ENCODE peak calls at places on chromosomes 1 and 21, in six cellular contexts. Y, O, U, E, P and X are unnamed samples.

GRCh38 chr1:91133240-91133639 is 111.4 kb upstream of the ZNF644 start:
- DNase-seq in Y (no peak), O (no peak), U (no peak), E (no peak), P (no peak), X (no peak)

GRCh38 chr1:155005076-155005971 is 2.7 kb downstream of the ZBTB7B start:
- DNase-seq in Y (peak), O (no peak), U (peak), E (no peak), P (peak), X (no peak)

GRCh38 chr1:232950919-232951579 is 638 bp downstream of the NTPCR start:
- DNase-seq in Y (peak), O (peak), U (no peak), E (no peak), P (no peak), X (peak)

GRCh38 chr1:47262787-47263413 is 30.9 kb upstream of the TAL1 start:
- DNase-seq in Y (peak), O (peak), U (no peak), E (no peak), P (peak), X (peak)

GRCh38 chr1:34199927-34200326 is 23.2 kb downstream of the C1orf94 start:
- DNase-seq in Y (peak), O (no peak), U (no peak), E (no peak), P (no peak), X (no peak)

GRCh38 chr1:118999348-119000071 is 11.4 kb upstream of the TBX15 start:
- DNase-seq in Y (no peak), O (no peak), U (no peak), E (no peak), P (no peak), X (no peak)

GRCh38 chr21:43937898-43938309 is 72.9 kb downstream of the AGPAT3 start:
- DNase-seq in Y (no peak), O (no peak), U (no peak), E (no peak), P (no peak), X (no peak)

GRCh38 chr1:192877283-192877886 is 68.5 kb downstream of the RGS2 start:
- DNase-seq in Y (no peak), O (no peak), U (no peak), E (no peak), P (no peak), X (peak)

GRCh38 chr21:46158666-46159300 is 3.4 kb upstream of the FTCD start:
- DNase-seq in Y (no peak), O (no peak), U (no peak), E (peak), P (peak), X (no peak)

GRCh38 chr1:181174860-181175259 is 86.4 kb downstream of the IER5 start:
- DNase-seq in Y (no peak), O (no peak), U (no peak), E (no peak), P (no peak), X (no peak)

GRCh38 chr1:182460550-182460951 is 10.6 kb downstream of the RGSL1 start:
- DNase-seq in Y (no peak), O (no peak), U (no peak), E (no peak), P (no peak), X (peak)

GRCh38 chr1:52751589-52752306 is 25.5 kb downstream of the ZYG11B start:
- DNase-seq in Y (no peak), O (no peak), U (no peak), E (no peak), P (peak), X (peak)

GRCh38 chr1:182974792-182975191 is 21.8 kb upstream of the SHCBP1L start:
- DNase-seq in Y (peak), O (no peak), U (no peak), E (no peak), P (no peak), X (peak)

GRCh38 chr21:39006653-39007417 is 176.4 kb downstream of the PSMG1 start:
- DNase-seq in Y (no peak), O (no peak), U (peak), E (peak), P (peak), X (no peak)

GRCh38 chr1:218371927-218372672 is 27.0 kb downstream of the TGFB2 start:
- DNase-seq in Y (no peak), O (no peak), U (no peak), E (no peak), P (no peak), X (peak)

DNA sequence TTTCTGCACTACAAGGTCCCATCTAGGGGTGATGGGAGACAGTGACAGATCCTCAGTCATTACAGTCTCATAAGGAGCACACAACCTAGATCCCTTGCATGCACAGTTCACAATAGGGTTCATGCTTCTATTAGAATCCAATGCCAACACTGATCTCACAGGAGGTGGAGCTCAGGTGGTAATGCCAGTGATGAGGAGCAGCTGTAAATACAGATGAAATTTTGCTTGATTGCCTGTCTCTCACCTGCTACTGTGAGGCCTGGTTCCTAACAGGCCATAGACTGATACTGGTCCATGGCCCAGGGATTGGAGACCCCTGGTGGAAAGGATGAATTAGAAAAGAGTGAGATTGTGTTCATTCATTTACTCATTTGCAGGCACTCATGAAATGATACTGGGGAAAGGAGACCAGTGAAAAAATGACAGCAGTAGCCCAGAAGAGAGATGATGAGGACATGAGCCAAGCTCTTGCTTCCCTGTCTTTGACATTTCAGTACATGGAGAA is 251.6 kb upstream of the DUSP10 start:
- DNase-seq in Y (no peak), O (no peak), U (no peak), E (no peak), P (no peak), X (no peak)
- TF ChIP-seq CTCF in Y (no peak), O (no peak), U (no peak), E (no peak), P (no peak), X (peak)

DNA sequence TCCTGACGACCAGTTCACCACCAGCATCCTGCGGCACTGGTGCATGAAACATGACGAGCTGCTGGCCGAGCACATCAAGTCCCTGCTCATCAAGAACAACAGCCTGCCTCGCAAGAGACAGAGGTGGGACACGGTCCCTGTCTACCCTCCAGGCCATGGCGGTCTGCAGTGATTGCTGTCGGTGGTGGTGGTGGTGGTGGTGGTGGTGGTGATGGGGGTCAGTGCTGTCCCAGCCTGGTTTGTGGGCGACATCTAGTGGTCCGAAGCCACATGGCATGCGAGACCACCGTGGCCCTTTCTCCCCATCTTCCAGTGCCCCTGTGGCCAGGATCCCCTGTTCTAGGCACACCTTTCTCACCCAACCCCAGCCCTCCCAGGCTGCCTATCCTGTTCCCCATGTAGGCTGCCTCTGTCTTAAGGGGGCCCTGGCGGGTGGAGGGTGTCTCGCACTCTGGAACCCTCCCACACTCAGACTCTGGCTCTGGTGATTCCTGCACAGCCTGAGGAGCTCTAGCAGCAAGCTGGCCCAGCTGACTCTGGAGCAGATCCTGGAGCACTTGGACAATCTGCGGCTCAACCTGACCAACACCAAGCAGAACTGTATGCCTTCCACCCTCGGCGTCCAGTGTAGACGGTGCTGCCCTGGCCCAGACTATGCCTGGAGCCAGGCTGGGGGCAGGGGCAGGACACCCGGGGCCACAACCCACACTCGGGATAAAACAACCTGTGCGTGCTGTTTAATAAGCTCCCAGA is 3.2 kb upstream of the SLC27A3 start:
- DNase-seq in Y (peak), O (no peak), U (no peak), E (peak), P (no peak), X (no peak)
- TF ChIP-seq CTCF in Y (peak), O (no peak), U (peak), E (peak), P (peak), X (peak)

GRCh38 chr1:107183011-107183410 is 42.2 kb downstream of the NTNG1 start:
- DNase-seq in Y (no peak), O (no peak), U (no peak), E (no peak), P (no peak), X (peak)

GRCh38 chr1:107187399-107187798 is 46.6 kb downstream of the NTNG1 start:
- DNase-seq in Y (no peak), O (no peak), U (no peak), E (no peak), P (no peak), X (no peak)

GRCh38 chr1:107184888-107185287 is 44.0 kb downstream of the NTNG1 start:
- DNase-seq in Y (no peak), O (no peak), U (no peak), E (no peak), P (no peak), X (no peak)

DNA sequence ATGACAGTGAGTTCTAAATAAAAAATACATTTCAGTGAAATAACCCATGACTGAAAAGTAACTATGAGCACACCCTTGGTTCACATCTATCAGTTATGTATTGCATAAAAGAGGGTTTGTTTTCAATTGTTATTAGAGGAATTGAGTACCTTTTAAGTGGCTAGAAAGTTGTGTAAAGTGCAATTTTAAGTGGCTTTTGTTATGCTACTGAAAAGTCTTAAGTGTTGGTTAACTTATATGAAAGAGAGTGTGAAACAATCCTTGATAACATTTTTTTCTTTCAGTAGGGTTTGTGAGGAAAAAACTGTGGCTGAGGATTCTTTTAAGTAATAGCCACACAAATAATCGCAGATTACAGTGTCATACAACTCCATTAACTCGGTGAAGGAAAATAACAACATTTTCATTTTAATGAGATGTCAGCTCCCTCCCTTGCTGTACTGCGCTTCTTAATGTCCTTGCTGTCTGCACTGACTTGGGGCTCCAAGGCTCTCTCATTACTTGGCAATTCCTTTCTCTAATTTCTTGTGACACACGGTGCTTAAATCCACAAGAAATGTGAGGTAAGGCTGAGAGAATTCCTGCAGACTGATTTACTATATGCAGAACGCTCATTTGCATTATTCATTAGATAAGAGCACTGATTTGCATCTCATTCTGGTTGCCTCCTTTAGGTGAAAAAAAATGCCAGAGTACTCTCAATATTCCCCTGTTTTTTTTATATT is 40.6 kb downstream of the NTNG1 start:
- DNase-seq in Y (no peak), O (no peak), U (no peak), E (no peak), P (no peak), X (no peak)
- TF ChIP-seq CTCF in Y (no peak), O (no peak), U (no peak), E (no peak), P (no peak), X (no peak)

GRCh38 chr1:1665815-1666251 is 7.0 kb upstream of the CDK11B start:
- DNase-seq in Y (peak), O (peak), U (no peak), E (peak), P (no peak), X (no peak)
- TF ChIP-seq CTCF in Y (peak), O (peak), U (peak), E (no peak), P (peak), X (peak)

GRCh38 chr1:4485878-4486277 is 168.5 kb upstream of the AJAP1 start:
- DNase-seq in Y (no peak), O (no peak), U (no peak), E (no peak), P (no peak), X (no peak)

GRCh38 chr1:4483031-4483625 is 171.3 kb upstream of the AJAP1 start:
- DNase-seq in Y (no peak), O (no peak), U (no peak), E (no peak), P (no peak), X (no peak)

GRCh38 chr1:4486408-4487120 is 167.8 kb upstream of the AJAP1 start:
- DNase-seq in Y (no peak), O (no peak), U (no peak), E (no peak), P (peak), X (no peak)

GRCh38 chr1:4488018-4488417 is 166.4 kb upstream of the AJAP1 start:
- DNase-seq in Y (no peak), O (no peak), U (no peak), E (no peak), P (no peak), X (no peak)

DNA sequence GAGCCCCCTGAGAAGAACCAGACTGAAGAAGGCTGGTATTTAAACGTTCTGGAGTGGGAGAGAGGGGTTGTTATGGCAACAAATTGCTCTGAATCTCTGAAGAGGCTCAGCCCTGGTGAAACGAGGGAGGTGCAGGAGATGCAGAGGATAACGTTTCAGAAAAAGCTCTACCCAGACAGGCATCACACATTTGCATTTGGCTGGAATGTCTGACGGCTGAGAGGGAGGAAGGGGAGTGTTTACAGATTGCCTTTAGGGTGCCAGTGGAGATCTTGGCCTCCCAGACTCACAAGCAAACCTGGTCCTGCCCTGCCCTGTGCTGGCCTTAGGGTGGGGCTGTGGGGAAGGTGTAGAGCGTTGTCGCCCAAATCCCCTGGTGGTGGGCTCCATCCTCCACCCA is 169.0 kb upstream of the AJAP1 start:
- DNase-seq in Y (no peak), O (no peak), U (no peak), E (no peak), P (no peak), X (no peak)
- TF ChIP-seq CTCF in Y (no peak), O (no peak), U (no peak), E (no peak), P (no peak), X (no peak)

GRCh38 chr1:2441746-2442145 is 29.4 kb upstream of the PEX10 start:
- DNase-seq in Y (no peak), O (no peak), U (no peak), E (no peak), P (no peak), X (no peak)
- TF ChIP-seq CTCF in Y (no peak), O (no peak), U (no peak), E (no peak), P (no peak), X (no peak)

GRCh38 chr1:9197186-9198099 is 37.1 kb upstream of the H6PD start:
- DNase-seq in Y (no peak), O (no peak), U (no peak), E (no peak), P (peak), X (no peak)

GRCh38 chr1:9201421-9202239 is 32.9 kb upstream of the H6PD start:
- DNase-seq in Y (no peak), O (no peak), U (no peak), E (no peak), P (no peak), X (peak)

GRCh38 chr1:9196129-9197040 is 38.2 kb upstream of the H6PD start:
- DNase-seq in Y (peak), O (peak), U (peak), E (peak), P (peak), X (peak)

GRCh38 chr1:9200441-9200840 is 34.1 kb upstream of the H6PD start:
- DNase-seq in Y (no peak), O (no peak), U (no peak), E (no peak), P (no peak), X (peak)

DNA sequence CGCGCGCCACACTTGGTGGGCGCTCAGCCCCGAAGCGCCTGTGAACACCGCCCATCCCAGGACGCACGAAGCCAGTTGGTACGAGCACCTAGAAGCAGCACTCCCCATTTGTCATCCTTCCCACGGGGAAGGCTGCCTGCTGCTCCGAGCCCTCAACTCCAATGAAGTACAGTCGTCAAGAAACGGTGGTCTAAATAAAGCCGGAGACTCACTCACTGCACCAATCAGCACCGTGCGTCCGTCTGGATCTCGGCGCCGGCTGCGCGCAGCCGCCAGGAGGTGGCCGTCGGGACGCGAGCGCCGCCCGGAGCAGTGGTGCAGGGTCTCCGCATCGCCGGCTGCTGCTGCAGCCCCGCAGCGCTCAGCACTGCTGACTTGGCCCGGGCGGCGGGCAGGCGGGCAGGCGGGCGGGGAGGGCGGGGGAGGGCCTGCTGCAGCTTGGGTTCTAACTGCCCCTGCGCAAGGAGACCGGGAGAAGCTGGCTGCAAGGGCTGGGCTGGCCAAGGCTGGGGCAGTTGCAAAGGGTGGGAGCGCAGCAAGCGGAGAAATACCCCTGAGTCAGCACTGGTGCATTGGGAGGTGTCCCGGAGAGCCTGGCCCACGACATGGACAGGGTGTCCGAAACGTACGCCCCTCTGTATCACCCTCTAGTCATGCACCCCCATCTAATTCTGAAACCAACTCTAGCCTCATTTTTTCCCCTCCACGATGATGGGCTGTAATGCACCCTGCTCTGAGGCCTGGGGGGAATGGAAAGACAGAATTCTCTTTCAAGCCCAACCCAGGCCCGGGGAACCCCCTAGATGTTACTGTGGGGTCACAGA is 35.8 kb upstream of the H6PD start:
- DNase-seq in Y (no peak), O (no peak), U (no peak), E (no peak), P (no peak), X (peak)
- TF ChIP-seq CTCF in Y (no peak), O (no peak), U (peak), E (no peak), P (peak), X (peak)

DNA sequence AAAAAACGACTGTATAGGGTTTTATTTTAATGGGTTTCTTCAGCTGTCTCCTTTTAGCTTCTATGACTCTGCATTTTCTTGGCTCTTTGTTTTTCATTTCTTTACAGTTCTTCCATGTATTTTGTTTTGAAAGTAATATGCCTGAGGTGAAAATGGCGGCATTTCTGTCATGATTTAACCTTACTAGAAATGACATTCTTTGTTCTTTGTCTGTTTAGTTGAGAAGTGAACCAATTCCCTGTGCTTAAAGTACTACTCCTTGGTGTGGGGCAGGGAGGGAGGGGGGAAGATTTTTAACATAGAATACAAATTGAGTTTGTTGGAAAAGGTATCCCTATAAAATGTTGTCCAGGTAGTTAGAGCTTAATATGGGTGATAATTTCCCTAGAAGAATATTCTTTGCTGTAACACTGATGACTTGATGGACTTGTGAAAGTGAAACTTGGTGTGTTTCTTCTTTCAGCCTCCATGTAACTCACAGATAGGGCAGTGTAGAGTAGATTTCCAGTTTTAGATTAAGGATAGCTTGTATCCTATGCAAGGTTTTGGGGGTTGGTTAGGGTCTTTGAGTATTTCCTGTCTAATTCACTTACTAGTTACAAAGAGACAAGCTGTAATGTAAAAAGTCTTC is 83.2 kb downstream of the CAMTA1 start:
- DNase-seq in Y (no peak), O (no peak), U (no peak), E (no peak), P (no peak), X (peak)
- TF ChIP-seq CTCF in Y (no peak), O (no peak), U (no peak), E (no peak), P (no peak), X (no peak)